ENCODE peak calls at places on chromosome 21, in five cellular contexts. X, M, F, A and W are unnamed samples.

GRCh38 chr21:39153842-39154241 is 29.4 kb downstream of the PSMG1 start:
- DNase-seq in M (no peak), X (no peak), A (no peak), F (no peak), W (no peak)

GRCh38 chr21:16304189-16304588 is 574.4 kb downstream of the USP25 start:
- DNase-seq in A (no peak), M (no peak), F (no peak), X (no peak), W (no peak)

GRCh38 chr21:18603246-18603645 is 199.7 kb upstream of the TMPRSS15 start:
- DNase-seq in X (no peak), F (peak; percentile 60), A (no peak), M (no peak), W (no peak)

GRCh38 chr21:17438642-17439041 is 74.2 kb upstream of the CXADR start:
- DNase-seq in X (no peak), A (no peak), M (no peak), F (no peak), W (no peak)

GRCh38 chr21:33640697-33641338 is 723 bp downstream of the CRYZL1 start:
- DNase-seq in X (no peak), A (no peak), F (peak; percentile 46), M (no peak), W (no peak)

GRCh38 chr21:38661296-38662223 is 144.2 kb upstream of the ETS2 start:
- DNase-seq in F (no peak), M (no peak), X (no peak), A (no peak), W (no peak)

GRCh38 chr21:29403291-29403690 is 104.6 kb downstream of the BACH1 start:
- DNase-seq in M (no peak), F (no peak), X (no peak), A (no peak), W (no peak)

GRCh38 chr21:35563885-35564451 is 496.4 kb downstream of the SETD4 start:
- DNase-seq in X (peak; percentile 86), M (no peak), A (no peak), F (no peak), W (no peak)

DNA sequence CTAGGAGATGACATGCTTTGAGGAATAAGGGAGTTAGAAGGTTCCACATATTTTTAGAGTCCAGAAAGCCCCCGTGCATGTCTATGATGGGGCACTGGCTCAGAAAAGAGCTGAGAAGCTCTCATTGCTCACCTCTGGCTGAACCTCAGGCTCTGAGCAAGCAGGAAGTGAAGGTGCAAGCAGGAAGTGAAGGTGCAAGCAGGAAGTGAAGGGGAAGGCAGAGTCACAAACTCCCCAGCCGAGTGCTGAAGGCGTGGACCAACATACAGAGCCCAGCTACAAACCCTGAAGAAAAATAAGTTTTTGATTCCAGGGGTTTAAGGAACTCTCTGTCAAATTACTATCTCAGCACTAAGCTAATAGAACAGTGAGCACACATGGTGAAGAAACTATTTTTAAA is 7.0 kb downstream of the KRTAP10-8 start:
- DNase-seq in A (no peak), X (no peak), F (no peak), M (no peak), W (peak; percentile 25)
- H3K4me3 ChIP-seq in A (no peak overlapping the region), X (no peak overlapping the region), F (no peak overlapping the region), M (no peak overlapping the region), W (no peak overlapping the region)

GRCh38 chr21:42806489-42807140 is 72.7 kb downstream of the WDR4 start:
- DNase-seq in A (no peak), X (no peak), F (no peak), M (no peak), W (no peak)
- H3K4me3 ChIP-seq in A (no peak overlapping the region), X (no peak overlapping the region), F (no peak overlapping the region), M (no peak overlapping the region), W (no peak overlapping the region)

GRCh38 chr21:36976882-36977651 is 10.6 kb upstream of the HLCS start:
- DNase-seq in X (no peak), F (peak; percentile 94), M (no peak), A (no peak), W (peak; percentile 44)
- H3K4me3 ChIP-seq in X (no peak overlapping the region), F (peak overlapping the region; percentile 26), M (no peak overlapping the region), A (no peak overlapping the region), W (no peak overlapping the region)

GRCh38 chr21:45393021-45393420 is 11.9 kb upstream of the COL18A1 start:
- DNase-seq in F (no peak), X (peak; percentile 69), M (no peak), A (peak; percentile 38), W (no peak)
- H3K4me3 ChIP-seq in F (no peak overlapping the region), X (no peak overlapping the region), M (no peak overlapping the region), A (no peak overlapping the region), W (no peak overlapping the region)

GRCh38 chr21:31624181-31624580 is 35.3 kb upstream of the SOD1 start:
- DNase-seq in M (no peak), A (no peak), X (no peak), F (no peak), W (no peak)

GRCh38 chr21:31622397-31622796 is 37.1 kb upstream of the SOD1 start:
- DNase-seq in M (no peak), X (peak; percentile 20), F (no peak), A (no peak), W (peak; percentile 80)

GRCh38 chr21:31618696-31619430 is 40.6 kb upstream of the SOD1 start:
- DNase-seq in M (no peak), A (no peak), F (no peak), X (peak; percentile 73), W (no peak)

GRCh38 chr21:31624961-31625491 is 34.5 kb upstream of the SOD1 start:
- DNase-seq in F (no peak), X (no peak), M (no peak), A (no peak), W (no peak)

GRCh38 chr21:31623664-31624063 is 35.8 kb upstream of the SOD1 start:
- DNase-seq in X (peak; percentile 40), A (no peak), F (no peak), M (no peak), W (peak; percentile 31)
- H3K4me3 ChIP-seq in X (no peak overlapping the region), A (no peak overlapping the region), F (no peak overlapping the region), M (no peak overlapping the region), W (no peak overlapping the region)

GRCh38 chr21:41362605-41363369 is 960 bp downstream of the MX2 start:
- DNase-seq in A (no peak), M (no peak), X (peak; percentile 52), F (no peak), W (no peak)

GRCh38 chr21:41360072-41360821 is 1.6 kb upstream of the MX2 start:
- DNase-seq in A (no peak), X (peak; percentile 93), M (no peak), F (no peak), W (no peak)

GRCh38 chr21:41359289-41359688 is 2.5 kb upstream of the MX2 start:
- DNase-seq in M (no peak), A (no peak), F (no peak), X (peak; percentile 80), W (no peak)

GRCh38 chr21:41361786-41362604 is at the start of gene MX2:
- DNase-seq in F (peak; percentile 89), X (peak; percentile 95), A (no peak), M (peak; percentile 19), W (peak; percentile 98)

DNA sequence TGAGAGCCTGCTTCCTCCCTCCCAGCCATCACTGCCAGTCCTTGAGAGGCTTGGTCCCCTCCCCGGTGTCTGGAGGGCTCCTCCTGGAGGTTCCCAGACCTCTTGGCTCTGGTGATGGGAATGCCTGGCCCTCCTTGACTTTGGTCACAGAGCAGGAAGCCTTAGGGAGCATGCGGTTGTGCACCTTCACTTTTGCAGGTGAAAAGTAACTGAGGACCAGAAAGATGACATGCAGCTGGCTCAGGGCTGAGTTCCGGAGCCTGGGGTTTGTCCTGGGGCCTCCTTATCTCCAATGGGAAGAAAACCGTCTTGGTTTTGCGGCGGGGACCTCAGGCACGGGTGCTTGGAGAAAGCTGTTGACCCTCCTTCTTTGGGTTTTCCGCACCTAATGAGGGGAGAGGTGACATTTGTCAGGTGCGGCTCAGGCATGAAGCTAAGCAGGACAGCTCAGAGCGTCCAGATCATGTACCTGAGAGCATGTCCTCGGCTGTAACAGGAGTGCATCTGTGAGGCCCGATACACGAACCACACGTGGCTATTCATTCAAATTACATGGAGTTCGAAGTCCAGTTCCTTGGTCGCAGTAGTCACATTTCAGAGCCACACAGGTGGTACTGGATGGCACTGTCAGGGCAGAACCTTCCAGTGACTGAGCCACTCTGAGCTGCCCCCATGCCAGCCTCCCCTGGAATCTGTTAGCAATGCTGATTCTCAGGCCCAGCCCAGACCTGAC is 608 bp upstream of the MX2 start:
- DNase-seq in X (peak; percentile 75), M (no peak), A (no peak), F (no peak), W (no peak)
- H3K4me3 ChIP-seq in X (no peak overlapping the region), M (peak overlapping the region; percentile 44), A (no peak overlapping the region), F (peak overlapping the region; percentile 22), W (peak overlapping the region; percentile 8)

GRCh38 chr21:42525228-42525604 is 11.6 kb downstream of the SLC37A1 start:
- DNase-seq in M (no peak), X (peak; percentile 84), A (no peak), F (peak; percentile 51), W (no peak)

GRCh38 chr21:42525676-42526378 is 12.2 kb downstream of the SLC37A1 start:
- DNase-seq in A (no peak), F (no peak), X (no peak), M (no peak), W (no peak)

GRCh38 chr21:42526379-42526727 is 12.7 kb downstream of the SLC37A1 start:
- DNase-seq in A (no peak), M (no peak), F (no peak), X (peak; percentile 85), W (no peak)

GRCh38 chr21:42527127-42527488 is 13.5 kb downstream of the SLC37A1 start:
- DNase-seq in A (no peak), F (no peak), X (no peak), M (no peak), W (no peak)

DNA sequence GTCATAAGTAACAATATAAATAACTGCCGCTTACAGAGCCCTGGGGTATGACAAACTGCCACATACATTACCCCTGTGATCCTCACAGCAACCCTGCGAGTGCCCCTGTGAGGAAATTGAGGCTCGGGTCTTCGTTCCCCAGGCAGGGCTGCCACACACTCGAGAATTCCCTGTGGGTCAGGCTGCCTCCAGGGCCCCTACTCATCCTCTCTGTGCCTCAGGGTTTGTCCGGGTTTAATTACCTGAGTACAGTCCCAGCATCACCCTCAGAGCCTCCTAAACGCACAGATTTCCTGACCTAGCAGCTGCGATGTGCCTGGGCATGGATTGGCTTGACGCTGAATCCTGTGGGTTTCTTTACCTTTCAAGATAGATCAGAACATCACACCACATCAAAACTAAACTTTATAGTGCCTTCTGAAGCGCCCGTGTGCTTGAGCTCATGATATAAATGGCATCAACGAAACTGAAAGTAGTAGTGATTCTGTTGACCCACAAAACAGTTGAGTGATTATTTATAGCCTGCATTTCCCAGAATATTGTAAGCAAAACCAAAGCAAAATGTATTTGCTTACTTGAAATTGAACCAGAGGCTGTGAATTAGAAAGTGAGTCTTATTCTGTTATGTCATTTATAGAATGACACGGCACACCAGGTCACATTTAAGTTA is 14.0 kb downstream of the SLC37A1 start:
- DNase-seq in A (no peak), F (peak; percentile 98), M (no peak), X (peak; percentile 81), W (peak; percentile 97)
- H3K4me3 ChIP-seq in A (no peak overlapping the region), F (peak overlapping the region; percentile 30), M (no peak overlapping the region), X (no peak overlapping the region), W (peak overlapping the region; percentile 29)